ENCODE peak calls at places on chromosomes 12 and 14, in four cellular contexts. P is GM23338, R is breast epithelium, X is GM12891. N is an unnamed sample.

GRCh38 chr12:54306925-54307731 is 6.3 kb upstream of the NFE2 start:
- DNase-seq in R (peak), P (peak), X (no peak), N (peak)

GRCh38 chr14:54603362-54603761 is 36.4 kb downstream of the SAMD4A start:
- DNase-seq in X (no peak), P (no peak), R (no peak), N (no peak)

GRCh38 chr12:25151476-25151875 is 43.5 kb downstream of the DNAI7 start:
- DNase-seq in X (no peak), R (no peak), P (peak), N (no peak)

GRCh38 chr12:124352839-124353238 is 57.9 kb downstream of the RFLNA start:
- DNase-seq in R (no peak), X (no peak), P (no peak), N (peak)

GRCh38 chr14:82999802-83000201 is 1466.1 kb upstream of the SEL1L start:
- DNase-seq in R (no peak), X (no peak), P (peak), N (peak)

GRCh38 chr14:52076334-52076733 is 7.5 kb upstream of the NID2 start:
- DNase-seq in X (no peak), P (no peak), R (no peak), N (no peak)

GRCh38 chr14:22837750-22838538 is 1.6 kb downstream of the MMP14 start:
- DNase-seq in X (no peak), P (peak), R (no peak), N (no peak)

GRCh38 chr12:62429457-62429856 is 37.2 kb upstream of the MON2 start:
- DNase-seq in X (no peak), R (no peak), P (no peak), N (no peak)

GRCh38 chr12:70756118-70756517 is 118.9 kb upstream of the PTPRB start:
- DNase-seq in X (no peak), R (no peak), P (no peak), N (no peak)

GRCh38 chr12:104877107-104877705 is 80.9 kb downstream of the SLC41A2 start:
- DNase-seq in P (peak), X (no peak), R (no peak), N (no peak)

DNA sequence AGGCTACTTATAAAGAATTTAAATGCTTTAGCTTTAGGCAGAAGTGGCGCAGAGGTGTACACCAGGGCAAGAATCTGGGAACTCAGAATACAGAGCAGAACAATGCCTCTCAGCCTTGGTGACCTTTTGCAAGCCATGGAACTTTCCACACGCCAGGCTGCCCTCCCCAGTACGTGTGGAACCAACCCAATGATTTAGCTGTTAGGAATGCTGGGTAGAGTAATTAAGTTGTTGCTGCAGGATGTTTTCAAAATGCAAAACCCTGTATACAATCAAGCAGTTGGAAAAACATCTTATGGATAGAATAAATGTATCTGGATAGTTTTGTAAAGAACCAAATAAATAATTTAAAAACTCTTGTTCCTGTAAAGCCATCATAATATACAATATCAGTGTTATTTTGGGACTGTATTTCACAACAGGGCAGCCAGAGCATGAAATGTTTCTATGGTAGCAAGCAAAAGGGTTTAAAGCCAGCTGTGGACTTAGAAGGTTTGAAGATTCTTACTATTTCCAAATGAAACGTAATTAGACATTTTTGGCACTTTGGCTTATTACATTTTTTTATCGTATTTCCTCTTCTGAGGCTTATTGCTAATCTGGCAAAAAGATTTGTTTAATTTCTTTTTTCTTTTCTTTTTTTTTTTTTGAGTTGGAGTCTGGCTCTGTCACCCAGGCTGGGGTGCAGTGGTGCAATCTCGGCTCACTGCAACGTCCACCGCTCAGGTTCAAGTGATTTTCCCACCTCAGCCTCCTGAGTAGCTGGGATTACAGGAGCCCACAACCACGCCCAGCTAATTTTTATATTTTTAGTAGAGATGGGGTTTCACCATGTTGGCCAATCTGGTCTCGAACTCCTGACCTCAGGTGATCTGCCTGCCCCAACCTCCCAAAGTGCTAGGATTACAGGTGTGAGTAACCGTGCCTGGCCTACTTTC is 19.6 kb downstream of the PPP1R36 start:
- DNase-seq in R (no peak), P (peak), X (no peak), N (no peak)
- TF ChIP-seq POLR2AphosphoS5 in R (no peak), P (no peak), X (no peak), N (no peak)

GRCh38 chr14:103434868-103435442 is 49.7 kb downstream of the MARK3 start:
- DNase-seq in X (no peak), R (no peak), P (no peak), N (no peak)
- TF ChIP-seq POLR2AphosphoS5 in X (no peak), R (no peak), P (no peak), N (no peak)

DNA sequence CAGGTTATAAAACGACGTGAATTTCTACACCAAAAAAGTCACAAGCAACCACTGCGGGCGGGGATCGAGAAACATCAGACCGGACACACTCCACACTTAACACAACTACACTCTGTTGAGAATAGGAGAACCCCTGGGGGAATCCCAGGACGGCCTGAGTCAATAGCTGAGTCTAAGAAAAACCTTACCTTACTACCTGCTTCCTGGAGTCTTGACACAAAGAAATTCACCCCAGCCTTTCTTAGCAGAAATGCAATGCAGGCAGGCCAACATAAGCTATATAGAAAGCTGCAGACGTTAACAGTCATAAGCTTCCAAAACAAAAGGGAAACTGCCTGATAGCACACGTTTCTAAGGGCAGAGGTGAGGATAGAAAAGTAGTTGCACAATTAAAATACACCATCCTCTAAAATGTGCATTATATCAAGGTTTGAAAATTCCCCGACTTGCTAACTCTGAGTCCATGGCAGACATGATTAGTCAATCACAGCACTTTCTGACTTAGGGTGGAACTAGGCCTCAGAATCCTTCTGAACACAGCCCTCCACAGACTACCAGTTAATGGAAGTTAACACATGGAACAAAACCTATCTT is 68.0 kb downstream of the CCDC88C start:
- DNase-seq in X (no peak), R (no peak), P (no peak), N (no peak)
- TF ChIP-seq POLR2AphosphoS5 in X (no peak), R (no peak), P (no peak), N (no peak)

DNA sequence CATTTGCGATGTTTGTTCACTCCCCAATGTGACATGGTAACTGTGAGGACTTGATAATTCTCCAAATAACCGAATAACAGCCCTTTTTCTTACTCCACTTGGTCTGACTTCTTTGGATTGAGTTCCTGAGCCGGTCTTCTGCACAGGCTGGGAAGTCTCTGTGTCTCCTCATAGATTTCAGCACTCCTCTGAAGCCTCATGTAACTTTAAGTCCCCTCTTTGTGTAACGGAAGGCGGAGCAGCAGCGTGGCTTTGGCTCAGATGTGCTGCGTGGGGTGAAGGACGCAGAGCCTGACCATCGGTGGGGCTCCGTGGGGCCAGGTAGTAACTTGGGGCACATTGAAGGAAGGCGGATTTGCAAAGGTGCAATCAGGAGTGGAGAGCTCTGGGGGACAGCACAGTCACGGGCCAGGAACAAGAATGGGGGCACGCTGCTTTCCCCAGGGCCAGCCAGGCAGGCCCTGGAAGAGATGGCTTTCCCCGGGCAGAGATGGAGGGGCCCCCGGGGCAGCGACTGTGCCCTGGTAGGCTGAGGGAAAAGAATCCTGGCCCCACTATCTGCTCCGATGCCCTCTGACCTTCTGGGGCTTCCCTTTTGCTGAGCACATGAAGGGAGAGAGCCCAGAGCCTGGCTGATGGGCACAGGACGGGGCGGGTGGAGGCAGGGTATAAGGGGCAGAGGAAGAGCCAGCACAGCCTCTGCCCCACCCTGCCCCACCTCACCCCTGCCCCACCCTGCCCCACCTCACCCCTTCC is 56.8 kb downstream of the ADGRD1 start:
- DNase-seq in P (no peak), X (no peak), R (no peak), N (no peak)
- TF ChIP-seq POLR2AphosphoS5 in P (no peak), X (no peak), R (no peak), N (no peak)

GRCh38 chr14:99284254-99285004 is 12.4 kb upstream of the BCL11B start:
- DNase-seq in P (peak), X (no peak), R (no peak), N (no peak)
- TF ChIP-seq POLR2AphosphoS5 in P (no peak), X (no peak), R (no peak), N (no peak)

GRCh38 chr12:13777374-13777773 is 204.0 kb downstream of the GRIN2B start:
- DNase-seq in P (peak), R (no peak), X (no peak), N (no peak)
- TF ChIP-seq POLR2AphosphoS5 in P (no peak), R (no peak), X (no peak), N (no peak)

GRCh38 chr12:131923260-131923659 is 5.8 kb upstream of the PUS1 start:
- DNase-seq in P (no peak), X (peak), R (no peak), N (no peak)
- TF ChIP-seq POLR2AphosphoS5 in P (no peak), X (no peak), R (no peak), N (no peak)

GRCh38 chr14:24098927-24099813 is 5.1 kb downstream of the PCK2 start:
- DNase-seq in R (no peak), P (no peak), X (no peak), N (no peak)

GRCh38 chr14:24098229-24098926 is 4.3 kb downstream of the PCK2 start:
- DNase-seq in P (no peak), X (no peak), R (no peak), N (no peak)

GRCh38 chr14:24102357-24103048 is 8.4 kb downstream of the PCK2 start:
- DNase-seq in X (no peak), R (no peak), P (no peak), N (no peak)

GRCh38 chr14:24100982-24101494 is 6.9 kb downstream of the PCK2 start:
- DNase-seq in P (no peak), R (no peak), X (no peak), N (no peak)

GRCh38 chr14:24100197-24100981 is 6.3 kb downstream of the PCK2 start:
- DNase-seq in X (no peak), P (no peak), R (no peak), N (peak)
- TF ChIP-seq POLR2AphosphoS5 in X (no peak), P (no peak), R (no peak), N (no peak)

DNA sequence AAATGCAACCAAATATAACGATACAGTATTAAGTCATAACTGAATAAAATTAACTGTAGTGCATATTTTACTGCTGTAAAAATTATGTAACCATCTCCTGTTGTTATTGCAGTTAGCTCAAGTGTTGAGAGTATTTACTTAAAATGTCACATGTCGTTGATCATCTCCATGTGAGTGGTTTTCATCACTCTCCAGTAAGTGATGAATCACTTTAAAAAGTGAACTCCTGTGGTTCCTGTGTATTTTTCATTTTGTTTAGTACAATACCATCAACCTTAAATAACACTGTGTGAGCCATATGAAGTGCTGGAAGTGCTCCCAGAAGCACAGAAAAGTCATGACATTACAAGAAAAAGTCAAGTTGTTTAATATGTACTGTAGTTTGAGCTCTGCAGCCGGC is 104.7 kb upstream of the SLCO1B1 start:
- DNase-seq in P (no peak), R (no peak), X (no peak), N (no peak)
- TF ChIP-seq POLR2AphosphoS5 in P (no peak), R (no peak), X (no peak), N (no peak)

N was measured in HL-60.